ENCODE peak calls at places on chromosomes 2 and 18, in six cellular contexts. V is glutamatergic neuron, W is KBM-7, Z is NCI-H2081 treated with DMSO at 0.1 percent for 48 hours, Y is fibroblast of mammary gland, G is occipital lobe. L is an unnamed sample.

GRCh38 chr2:15316370-15316814 is 244.7 kb downstream of the NBAS start:
- DNase-seq in V (no peak), W (no peak), Z (no peak), Y (no peak), G (no peak), L (no peak)

GRCh38 chr2:236847538-236848263 is 238.0 kb upstream of the COPS8 start:
- DNase-seq in V (no peak), W (no peak), Z (no peak), Y (no peak), G (no peak), L (no peak)

GRCh38 chr18:54020971-54021370 is 203.5 kb downstream of the MBD2 start:
- DNase-seq in V (no peak), W (no peak), Z (no peak), Y (peak; percentile 14), G (no peak), L (no peak)

GRCh38 chr2:216775043-216775453 is 79.7 kb upstream of the IGFBP5 start:
- DNase-seq in V (peak; percentile 66), W (no peak), Z (no peak), Y (peak; percentile 98), G (no peak), L (no peak)

GRCh38 chr2:30149513-30149912 is 2.7 kb downstream of the YPEL5 start:
- DNase-seq in V (no peak), W (peak; percentile 35), Z (no peak), Y (no peak), G (no peak), L (no peak)

GRCh38 chr2:69214898-69215297 is 172.1 kb downstream of the GFPT1 start:
- DNase-seq in V (no peak), W (peak; percentile 7), Z (no peak), Y (peak; percentile 84), G (no peak), L (no peak)

GRCh38 chr2:15242936-15243461 is 318.1 kb downstream of the NBAS start:
- DNase-seq in V (no peak), W (peak; percentile 93), Z (no peak), Y (no peak), G (no peak), L (no peak)

GRCh38 chr2:54597153-54597827 is 126.2 kb upstream of the EML6 start:
- DNase-seq in V (peak; percentile 35), W (no peak), Z (no peak), Y (no peak), G (no peak), L (peak; percentile 41)

GRCh38 chr2:46117379-46117778 is 179.8 kb upstream of the EPAS1 start:
- DNase-seq in V (no peak), W (no peak), Z (no peak), Y (peak; percentile 93), G (no peak), L (no peak)

GRCh38 chr2:65231892-65232477 is 4.4 kb downstream of the ACTR2 start:
- DNase-seq in V (no peak), W (peak; percentile 15), Z (no peak), Y (peak; percentile 62), G (no peak), L (no peak)

GRCh38 chr2:241386519-241386918 is 30.4 kb downstream of the FARP2 start:
- DNase-seq in V (peak; percentile 36), W (no peak), Z (no peak), Y (no peak), G (no peak), L (no peak)

GRCh38 chr2:231934441-231935206 is 8.4 kb upstream of the NPPC start:
- DNase-seq in V (no peak), W (no peak), Z (no peak), Y (no peak), G (no peak), L (no peak)

GRCh38 chr2:60555794-60556161 is 2.3 kb upstream of the BCL11A start:
- DNase-seq in V (no peak), W (no peak), Z (no peak), Y (no peak), G (no peak), L (no peak)

GRCh38 chr2:101012706-101013181 is 10.7 kb downstream of the RPL31 start:
- DNase-seq in V (no peak), W (peak; percentile 73), Z (no peak), Y (peak; percentile 57), G (no peak), L (no peak)

GRCh38 chr2:232300894-232301387 is 77.6 kb upstream of the ALPP start:
- DNase-seq in V (no peak), W (no peak), Z (no peak), Y (no peak), G (no peak), L (peak; percentile 81)

GRCh38 chr2:99354060-99354459 is 16.9 kb downstream of the EIF5B start:
- DNase-seq in V (no peak), W (no peak), Z (no peak), Y (peak; percentile 24), G (no peak), L (no peak)

GRCh38 chr2:41932241-41933034 is 115.4 kb upstream of the PKDCC start:
- DNase-seq in V (no peak), W (no peak), Z (no peak), Y (peak; percentile 99), G (no peak), L (no peak)

GRCh38 chr18:10010611-10011015 is 96.8 kb downstream of the VAPA start:
- DNase-seq in V (no peak), W (no peak), Z (no peak), Y (peak; percentile 89), G (no peak), L (no peak)

L was measured in LNCaP clone FGC.